ENCODE peak calls at places on chromosomes 11 and 22, in six cellular contexts. One of them, this sample, is unnamed. For H3K36me3, the result is how much of the 10 kb centered on the place peaks cover.

GRCh38 chr11:129950319-129951034 is 52.2 kb downstream of the PRDM10 start:
- DNase-seq in prostate gland: peak
- DNase-seq in H1: no peak
- DNase-seq in HepG2: no peak
- DNase-seq in SK-N-SH: no peak
- DNase-seq in HCT116: no peak
- DNase-seq in this sample: no peak

GRCh38 chr11:11810764-11811726 is 30.7 kb upstream of the USP47 start:
- DNase-seq in prostate gland: no peak
- DNase-seq in H1: peak
- DNase-seq in HepG2: no peak
- DNase-seq in SK-N-SH: no peak
- DNase-seq in HCT116: peak
- DNase-seq in this sample: no peak

GRCh38 chr22:35411112-35411511 is 11.2 kb downstream of the MCM5 start:
- DNase-seq in prostate gland: no peak
- DNase-seq in H1: no peak
- DNase-seq in HepG2: no peak
- DNase-seq in SK-N-SH: no peak
- DNase-seq in HCT116: no peak
- DNase-seq in this sample: no peak

GRCh38 chr11:133029096-133029495 is 503.2 kb downstream of the OPCML start:
- DNase-seq in prostate gland: no peak
- DNase-seq in H1: no peak
- DNase-seq in HepG2: no peak
- DNase-seq in SK-N-SH: no peak
- DNase-seq in HCT116: no peak
- DNase-seq in this sample: no peak

GRCh38 chr11:83836883-83837654 is 550.9 kb upstream of the CCDC90B start:
- DNase-seq in prostate gland: peak
- DNase-seq in H1: peak
- DNase-seq in HepG2: peak
- DNase-seq in SK-N-SH: peak
- DNase-seq in HCT116: peak
- DNase-seq in this sample: no peak

GRCh38 chr11:119759324-119759723 is 30.3 kb upstream of the NECTIN1 start:
- DNase-seq in prostate gland: no peak
- DNase-seq in H1: no peak
- DNase-seq in HepG2: no peak
- DNase-seq in SK-N-SH: no peak
- DNase-seq in HCT116: peak
- DNase-seq in this sample: no peak

GRCh38 chr22:49969751-49970527 is 9.4 kb downstream of the PIM3 start:
- DNase-seq in prostate gland: no peak
- DNase-seq in H1: peak
- DNase-seq in HepG2: no peak
- DNase-seq in SK-N-SH: peak
- DNase-seq in HCT116: no peak
- DNase-seq in this sample: peak

GRCh38 chr11:43316451-43316850 is 4.7 kb downstream of the API5 start:
- DNase-seq in prostate gland: no peak
- DNase-seq in H1: no peak
- DNase-seq in HepG2: no peak
- DNase-seq in SK-N-SH: no peak
- DNase-seq in HCT116: no peak
- DNase-seq in this sample: no peak

GRCh38 chr22:25109878-25110595 is 89.6 kb upstream of the CRYBB3 start:
- DNase-seq in prostate gland: peak
- DNase-seq in H1: no peak
- DNase-seq in HepG2: peak
- DNase-seq in SK-N-SH: no peak
- DNase-seq in HCT116: no peak
- DNase-seq in this sample: no peak

GRCh38 chr11:86046111-86046510 is 22.8 kb downstream of the PICALM start:
- DNase-seq in prostate gland: no peak
- DNase-seq in H1: no peak
- DNase-seq in HepG2: no peak
- DNase-seq in SK-N-SH: no peak
- DNase-seq in HCT116: no peak
- DNase-seq in this sample: no peak

GRCh38 chr22:49996192-49996531 is 16.4 kb downstream of the IL17REL start:
- DNase-seq in prostate gland: no peak
- DNase-seq in H1: no peak
- DNase-seq in HepG2: no peak
- DNase-seq in SK-N-SH: no peak
- DNase-seq in HCT116: no peak
- DNase-seq in this sample: no peak

GRCh38 chr11:36452231-36452630 is 57.8 kb downstream of the TRAF6 start:
- DNase-seq in prostate gland: no peak
- DNase-seq in H1: no peak
- DNase-seq in HepG2: no peak
- DNase-seq in SK-N-SH: no peak
- DNase-seq in HCT116: no peak
- DNase-seq in this sample: no peak

GRCh38 chr11:9247863-9248262 is 17.3 kb downstream of the DENND5A start:
- DNase-seq in prostate gland: no peak
- DNase-seq in H1: no peak
- DNase-seq in HepG2: no peak
- DNase-seq in SK-N-SH: no peak
- DNase-seq in HCT116: no peak
- DNase-seq in this sample: peak

GRCh38 chr11:45805305-45806071 is 539 bp downstream of the SLC35C1 start:
- DNase-seq in prostate gland: no peak
- DNase-seq in H1: peak
- DNase-seq in HepG2: peak
- DNase-seq in SK-N-SH: no peak
- DNase-seq in HCT116: no peak
- DNase-seq in this sample: peak

GRCh38 chr11:45806937-45807791 is 2.2 kb downstream of the SLC35C1 start:
- DNase-seq in prostate gland: no peak
- DNase-seq in H1: no peak
- DNase-seq in HepG2: no peak
- DNase-seq in SK-N-SH: no peak
- DNase-seq in HCT116: no peak
- DNase-seq in this sample: peak

GRCh38 chr11:45804806-45805304 is at the start of gene SLC35C1:
- DNase-seq in prostate gland: peak
- DNase-seq in H1: peak
- DNase-seq in HepG2: peak
- DNase-seq in SK-N-SH: peak
- DNase-seq in HCT116: peak
- DNase-seq in this sample: peak

GRCh38 chr11:45807792-45808238 is 2.9 kb downstream of the SLC35C1 start:
- DNase-seq in prostate gland: no peak
- DNase-seq in H1: no peak
- DNase-seq in HepG2: no peak
- DNase-seq in SK-N-SH: no peak
- DNase-seq in HCT116: no peak
- DNase-seq in this sample: no peak

DNA sequence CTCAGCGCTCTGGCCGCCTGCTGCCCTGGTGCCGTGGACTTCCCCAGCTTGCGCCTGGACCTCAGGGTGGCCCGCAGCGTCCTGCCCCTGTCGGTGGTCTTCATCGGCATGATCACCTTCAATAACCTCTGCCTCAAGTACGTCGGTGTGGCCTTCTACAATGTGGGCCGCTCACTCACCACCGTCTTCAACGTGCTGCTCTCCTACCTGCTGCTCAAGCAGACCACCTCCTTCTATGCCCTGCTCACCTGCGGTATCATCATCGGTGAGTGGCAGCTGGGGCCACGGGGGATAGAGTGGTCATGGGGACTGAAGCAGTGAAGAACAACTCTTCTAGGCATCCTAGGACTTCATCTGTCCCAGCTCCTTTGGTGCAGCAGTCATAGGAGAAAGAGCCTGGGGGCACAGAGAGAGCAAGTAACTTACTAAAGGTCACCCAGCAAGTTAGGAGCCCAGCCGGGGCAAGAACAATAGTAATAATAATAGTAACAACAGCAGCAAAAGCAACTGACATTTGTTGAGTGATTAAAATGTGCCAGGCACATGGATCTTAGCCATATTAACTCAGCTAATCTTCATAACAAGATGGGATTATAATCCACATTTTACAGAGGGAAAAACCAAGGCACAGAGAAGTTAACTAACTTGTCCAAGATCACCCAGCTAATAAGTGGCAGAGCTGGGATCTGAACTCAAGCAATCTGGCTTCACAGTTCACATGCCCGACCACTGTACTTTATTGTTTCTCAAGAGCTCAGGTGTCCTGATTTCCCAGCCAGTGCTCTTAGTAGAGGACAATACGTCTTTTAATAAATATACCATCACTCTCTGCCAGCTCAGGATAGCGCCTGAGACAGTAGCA is 1.4 kb downstream of the SLC35C1 start:
- DNase-seq in prostate gland: no peak
- DNase-seq in H1: no peak
- DNase-seq in HepG2: no peak
- DNase-seq in SK-N-SH: no peak
- DNase-seq in HCT116: no peak
- DNase-seq in this sample: no peak
- TF ChIP-seq POLR2AphosphoS5 in prostate gland: no peak
- TF ChIP-seq POLR2AphosphoS5 in H1: no peak
- TF ChIP-seq POLR2AphosphoS5 in HepG2: no peak
- TF ChIP-seq POLR2AphosphoS5 in SK-N-SH: no peak
- TF ChIP-seq POLR2AphosphoS5 in HCT116: no peak
- TF ChIP-seq POLR2AphosphoS5 in this sample: no peak

GRCh38 chr11:10806206-10806605 is 2.5 kb downstream of the EIF4G2 start:
- DNase-seq in prostate gland: no peak
- DNase-seq in H1: no peak
- DNase-seq in HepG2: no peak
- DNase-seq in SK-N-SH: no peak
- DNase-seq in HCT116: no peak
- DNase-seq in this sample: no peak

GRCh38 chr11:10803676-10804075 is 5.0 kb downstream of the EIF4G2 start:
- DNase-seq in prostate gland: no peak
- DNase-seq in H1: no peak
- DNase-seq in HepG2: no peak
- DNase-seq in SK-N-SH: no peak
- DNase-seq in HCT116: no peak
- DNase-seq in this sample: no peak

GRCh38 chr11:10807629-10808552 is 835 bp downstream of the EIF4G2 start:
- DNase-seq in prostate gland: peak
- DNase-seq in H1: peak
- DNase-seq in HepG2: peak
- DNase-seq in SK-N-SH: peak
- DNase-seq in HCT116: no peak
- DNase-seq in this sample: peak

GRCh38 chr11:10808553-10809372 is at the start of gene EIF4G2:
- DNase-seq in prostate gland: peak
- DNase-seq in H1: peak
- DNase-seq in HepG2: peak
- DNase-seq in SK-N-SH: peak
- DNase-seq in HCT116: peak
- DNase-seq in this sample: peak

GRCh38 chr11:10805741-10806140 is 3.0 kb downstream of the EIF4G2 start:
- DNase-seq in prostate gland: no peak
- DNase-seq in H1: no peak
- DNase-seq in HepG2: no peak
- DNase-seq in SK-N-SH: no peak
- DNase-seq in HCT116: no peak
- DNase-seq in this sample: no peak
- H3K36me3 ChIP-seq in prostate gland: under half
- H3K36me3 ChIP-seq in H1: half or more
- H3K36me3 ChIP-seq in HepG2: half or more
- H3K36me3 ChIP-seq in SK-N-SH: half or more
- H3K36me3 ChIP-seq in HCT116: half or more
- H3K36me3 ChIP-seq in this sample: half or more

GRCh38 chr11:125994509-125994908 is 48.7 kb downstream of the VSIG10L2 start:
- DNase-seq in prostate gland: no peak
- DNase-seq in H1: no peak
- DNase-seq in HepG2: no peak
- DNase-seq in SK-N-SH: no peak
- DNase-seq in HCT116: no peak
- DNase-seq in this sample: no peak
- TF ChIP-seq POLR2AphosphoS5 in prostate gland: no peak
- TF ChIP-seq POLR2AphosphoS5 in H1: no peak
- TF ChIP-seq POLR2AphosphoS5 in HepG2: no peak
- TF ChIP-seq POLR2AphosphoS5 in SK-N-SH: no peak
- TF ChIP-seq POLR2AphosphoS5 in HCT116: no peak
- TF ChIP-seq POLR2AphosphoS5 in this sample: no peak

GRCh38 chr11:113237261-113237660 is 77.1 kb upstream of the TTC12 start:
- DNase-seq in prostate gland: no peak
- DNase-seq in H1: no peak
- DNase-seq in HepG2: no peak
- DNase-seq in SK-N-SH: no peak
- DNase-seq in HCT116: no peak
- DNase-seq in this sample: no peak
- H3K36me3 ChIP-seq in prostate gland: under half
- H3K36me3 ChIP-seq in H1: under half
- H3K36me3 ChIP-seq in HepG2: under half
- H3K36me3 ChIP-seq in SK-N-SH: under half
- H3K36me3 ChIP-seq in HCT116: under half
- H3K36me3 ChIP-seq in this sample: under half

GRCh38 chr11:1763796-1764661 is at the start of gene CTSD:
- DNase-seq in prostate gland: peak
- DNase-seq in H1: peak
- DNase-seq in HepG2: peak
- DNase-seq in SK-N-SH: peak
- DNase-seq in HCT116: peak
- DNase-seq in this sample: peak
- TF ChIP-seq POLR2AphosphoS5 in prostate gland: peak
- TF ChIP-seq POLR2AphosphoS5 in H1: peak
- TF ChIP-seq POLR2AphosphoS5 in HepG2: peak
- TF ChIP-seq POLR2AphosphoS5 in SK-N-SH: peak
- TF ChIP-seq POLR2AphosphoS5 in HCT116: peak
- TF ChIP-seq POLR2AphosphoS5 in this sample: no peak